ENCODE peak calls at places on chromosome 18, in eight cellular contexts. P is tibial nerve, F is GM12878, V is A549, J is transverse colon, S is stomach, U is ovary, T is HepG2. H is an unnamed sample.
A peak's percentile ranks its signal among the peaks of the same experiment; 100 is the strongest.

GRCh38 chr18:49813321-49814146 is at the start of gene ACAA2:
- DNase-seq in P (peak; percentile 78), F (peak; percentile 69), V (peak; percentile 35), J (peak; percentile 93), S (peak; percentile 89), U (peak; percentile 91), T (peak; percentile 63), H (peak; percentile 93)

GRCh38 chr18:40695526-40695925 is 1259.5 kb upstream of the PIK3C3 start:
- DNase-seq in P (no peak), F (no peak), V (no peak), J (no peak), S (no peak), U (no peak), T (no peak), H (no peak)

GRCh38 chr18:75157359-75157758 is 51.6 kb downstream of the PTGR3 start:
- DNase-seq in P (no peak), F (no peak), V (no peak), J (no peak), S (no peak), U (no peak), T (no peak), H (no peak)

GRCh38 chr18:75727479-75727878 is 300.0 kb upstream of the SMIM21 start:
- DNase-seq in P (no peak), F (no peak), V (peak; percentile 8), J (peak; percentile 14), S (no peak), U (peak; percentile 22), T (peak; percentile 2), H (no peak)

GRCh38 chr18:12092398-12093229 is 1.0 kb upstream of the ANKRD62 start:
- DNase-seq in P (no peak), F (peak; percentile 5), V (peak; percentile 41), J (peak; percentile 63), S (no peak), U (no peak), T (peak; percentile 60), H (no peak)

GRCh38 chr18:54957987-54958386 is 1.3 kb downstream of the CCDC68 start:
- DNase-seq in P (no peak), F (no peak), V (no peak), J (peak; percentile 27), S (no peak), U (peak; percentile 63), T (no peak), H (no peak)

GRCh38 chr18:74375999-74376398 is 60.4 kb downstream of the C18orf63 start:
- DNase-seq in P (no peak), F (no peak), V (peak; percentile 16), J (no peak), S (no peak), U (no peak), T (no peak), H (no peak)

GRCh38 chr18:68448736-68449135 is 266.2 kb downstream of the TMX3 start:
- DNase-seq in P (no peak), F (no peak), V (no peak), J (no peak), S (no peak), U (no peak), T (no peak), H (no peak)

GRCh38 chr18:63126134-63127067 is 193.2 kb downstream of the BCL2 start:
- DNase-seq in P (no peak), F (no peak), V (no peak), J (no peak), S (no peak), U (no peak), T (no peak), H (no peak)

GRCh38 chr18:66682855-66683322 is 79.0 kb upstream of the CDH19 start:
- DNase-seq in P (no peak), F (no peak), V (no peak), J (no peak), S (no peak), U (no peak), T (no peak), H (no peak)

GRCh38 chr18:76273956-76274355 is 221.1 kb downstream of the ZNF516 start:
- DNase-seq in P (no peak), F (no peak), V (no peak), J (no peak), S (no peak), U (no peak), T (no peak), H (no peak)

GRCh38 chr18:23845988-23846630 is 156.9 kb downstream of the LAMA3 start:
- DNase-seq in P (no peak), F (no peak), V (no peak), J (no peak), S (no peak), U (no peak), T (no peak), H (no peak)

GRCh38 chr18:39389800-39390379 is 1824.3 kb upstream of the CELF4 start:
- DNase-seq in P (no peak), F (no peak), V (no peak), J (no peak), S (no peak), U (no peak), T (peak; percentile 33), H (no peak)

GRCh38 chr18:70319185-70319584 is 30.3 kb downstream of the SOCS6 start:
- DNase-seq in P (no peak), F (no peak), V (no peak), J (no peak), S (no peak), U (no peak), T (no peak), H (no peak)

GRCh38 chr18:68441241-68441640 is 273.7 kb downstream of the TMX3 start:
- DNase-seq in P (no peak), F (no peak), V (no peak), J (no peak), S (no peak), U (no peak), T (no peak), H (no peak)

GRCh38 chr18:53416985-53417384 is 807.5 kb downstream of the MBD2 start:
- DNase-seq in P (no peak), F (no peak), V (no peak), J (no peak), S (no peak), U (no peak), T (no peak), H (no peak)

GRCh38 chr18:24570716-24571115 is 110.3 kb downstream of the HRH4 start:
- DNase-seq in P (no peak), F (no peak), V (no peak), J (no peak), S (no peak), U (no peak), T (no peak), H (no peak)

GRCh38 chr18:48409591-48410094 is 460 bp upstream of the ZBTB7C start:
- DNase-seq in P (no peak), F (no peak), V (no peak), J (no peak), S (no peak), U (peak; percentile 57), T (no peak), H (no peak)

GRCh38 chr18:62939433-62939832 is 224.1 kb downstream of the PHLPP1 start:
- DNase-seq in P (no peak), F (no peak), V (no peak), J (no peak), S (no peak), U (no peak), T (no peak), H (no peak)

GRCh38 chr18:69528439-69528838 is 127.8 kb downstream of the DOK6 start:
- DNase-seq in P (no peak), F (no peak), V (no peak), J (no peak), S (no peak), U (no peak), T (no peak), H (no peak)

GRCh38 chr18:7616661-7617060 is 49.5 kb downstream of the PTPRM start:
- DNase-seq in P (no peak), F (no peak), V (no peak), J (peak; percentile 24), S (no peak), U (no peak), T (no peak), H (no peak)

GRCh38 chr18:46481847-46482245 is 175.2 kb downstream of the LOXHD1 start:
- DNase-seq in P (no peak), F (no peak), V (no peak), J (no peak), S (no peak), U (no peak), T (no peak), H (no peak)

GRCh38 chr18:21361297-21361880 is 119.4 kb downstream of the GREB1L start:
- DNase-seq in P (no peak), F (no peak), V (no peak), J (no peak), S (no peak), U (no peak), T (no peak), H (no peak)
- TF ChIP-seq EP300 in P (no peak), F (no peak), V (no peak), J (no peak), S (no peak), U (no peak), T (no peak), H (no peak)

GRCh38 chr18:36067118-36067957 is at the start of gene RPRD1A:
- DNase-seq in P (peak; percentile 94), F (peak; percentile 81), V (peak; percentile 87), J (peak; percentile 99), S (peak; percentile 99), U (peak; percentile 97), T (peak; percentile 88), H (peak; percentile 99)
- TF ChIP-seq POLR2A in P (peak; percentile 40), F (peak; percentile 91), V (peak; percentile 64), J (peak; percentile 62), S (no peak), U (peak; percentile 70), T (peak; percentile 84), H (no peak)

GRCh38 chr18:61589724-61590065 is 256.5 kb downstream of the CDH20 start:
- DNase-seq in P (no peak), F (no peak), V (no peak), J (no peak), S (no peak), U (no peak), T (no peak), H (no peak)
- TF ChIP-seq EP300 in P (no peak), F (no peak), V (no peak), J (no peak), S (no peak), U (no peak), T (no peak), H (no peak)

GRCh38 chr18:10926565-10927194 is 222.7 kb downstream of the PIEZO2 start:
- DNase-seq in P (no peak), F (peak; percentile 47), V (no peak), J (no peak), S (no peak), U (no peak), T (no peak), H (no peak)
- TF ChIP-seq POLR2A in P (no peak), F (no peak), V (no peak), J (no peak), S (no peak), U (no peak), T (no peak), H (no peak)

GRCh38 chr18:58539659-58540380 is 89.1 kb downstream of the ALPK2 start:
- DNase-seq in P (no peak), F (no peak), V (no peak), J (no peak), S (no peak), U (no peak), T (peak; percentile 72), H (no peak)
- TF ChIP-seq EP300 in P (no peak), F (no peak), V (no peak), J (no peak), S (no peak), U (no peak), T (peak; percentile 69), H (no peak)